ENCODE peak calls at places on chromosomes 16 and 17, in ten cellular contexts. I, N, D, Q, F, P, A, W, T and H are unnamed samples.

GRCh38 chr16:77191259-77191969 is 424 bp downstream of the MON1B start:
- DNase-seq in I (no peak), N (peak), D (no peak), Q (peak), F (peak), P (peak), A (no peak), W (peak), T (no peak), H (no peak)

GRCh38 chr16:89720859-89721643 is at the start of the genes VPS9D1 and ZNF276:
- DNase-seq in I (peak), N (peak), D (no peak), Q (peak), F (peak), P (peak), A (peak), W (peak), T (no peak), H (no peak)

GRCh38 chr17:81018044-81018802 is 16.7 kb upstream of the BAIAP2 start:
- DNase-seq in I (peak), N (peak), D (no peak), Q (peak), F (peak), P (peak), A (peak), W (peak), T (no peak), H (no peak)

GRCh38 chr17:149897-150575 is 12.7 kb downstream of the SCGB1C2 start:
- DNase-seq in I (peak), N (no peak), D (no peak), Q (peak), F (no peak), P (peak), A (no peak), W (no peak), T (no peak), H (no peak)

GRCh38 chr17:50311483-50311882 is 34.4 kb upstream of the XYLT2 start:
- DNase-seq in I (no peak), N (no peak), D (no peak), Q (no peak), F (no peak), P (no peak), A (no peak), W (no peak), T (no peak), H (no peak)

GRCh38 chr16:24070851-24071250 is 185.3 kb upstream of the CACNG3 start:
- DNase-seq in I (peak), N (peak), D (no peak), Q (no peak), F (peak), P (no peak), A (peak), W (no peak), T (no peak), H (no peak)

GRCh38 chr17:8828517-8828875 is 29.3 kb upstream of the MFSD6L start:
- DNase-seq in I (no peak), N (no peak), D (no peak), Q (no peak), F (no peak), P (no peak), A (no peak), W (no peak), T (no peak), H (no peak)

GRCh38 chr17:77528516-77529327 is 388.0 kb downstream of the SEC14L1 start:
- DNase-seq in I (peak), N (no peak), D (no peak), Q (no peak), F (no peak), P (peak), A (no peak), W (no peak), T (no peak), H (no peak)

GRCh38 chr16:28187595-28188004 is 24.2 kb downstream of the XPO6 start:
- DNase-seq in I (no peak), N (peak), D (no peak), Q (no peak), F (no peak), P (no peak), A (no peak), W (no peak), T (no peak), H (no peak)

GRCh38 chr16:75193730-75194444 is 13.1 kb downstream of the CTRB2 start:
- DNase-seq in I (peak), N (no peak), D (no peak), Q (peak), F (no peak), P (no peak), A (no peak), W (no peak), T (no peak), H (no peak)

GRCh38 chr16:75195811-75196790 is 10.9 kb downstream of the CTRB2 start:
- DNase-seq in I (peak), N (no peak), D (no peak), Q (peak), F (no peak), P (peak), A (no peak), W (no peak), T (no peak), H (no peak)

GRCh38 chr16:75196826-75197225 is 10.1 kb downstream of the CTRB2 start:
- DNase-seq in I (no peak), N (no peak), D (no peak), Q (peak), F (no peak), P (peak), A (no peak), W (no peak), T (no peak), H (no peak)

GRCh38 chr16:75198135-75198600 is 8.8 kb downstream of the CTRB2 start:
- DNase-seq in I (no peak), N (no peak), D (no peak), Q (peak), F (peak), P (peak), A (peak), W (peak), T (no peak), H (peak)

GRCh38 chr16:75197522-75198134 is 9.3 kb downstream of the CTRB2 start:
- DNase-seq in I (no peak), N (no peak), D (no peak), Q (peak), F (no peak), P (peak), A (no peak), W (no peak), T (no peak), H (no peak)
- H3K4me3 ChIP-seq in I (no peak), N (no peak), D (no peak), Q (no peak), F (no peak), P (no peak), A (no peak), W (peak), T (no peak), H (no peak)

DNA sequence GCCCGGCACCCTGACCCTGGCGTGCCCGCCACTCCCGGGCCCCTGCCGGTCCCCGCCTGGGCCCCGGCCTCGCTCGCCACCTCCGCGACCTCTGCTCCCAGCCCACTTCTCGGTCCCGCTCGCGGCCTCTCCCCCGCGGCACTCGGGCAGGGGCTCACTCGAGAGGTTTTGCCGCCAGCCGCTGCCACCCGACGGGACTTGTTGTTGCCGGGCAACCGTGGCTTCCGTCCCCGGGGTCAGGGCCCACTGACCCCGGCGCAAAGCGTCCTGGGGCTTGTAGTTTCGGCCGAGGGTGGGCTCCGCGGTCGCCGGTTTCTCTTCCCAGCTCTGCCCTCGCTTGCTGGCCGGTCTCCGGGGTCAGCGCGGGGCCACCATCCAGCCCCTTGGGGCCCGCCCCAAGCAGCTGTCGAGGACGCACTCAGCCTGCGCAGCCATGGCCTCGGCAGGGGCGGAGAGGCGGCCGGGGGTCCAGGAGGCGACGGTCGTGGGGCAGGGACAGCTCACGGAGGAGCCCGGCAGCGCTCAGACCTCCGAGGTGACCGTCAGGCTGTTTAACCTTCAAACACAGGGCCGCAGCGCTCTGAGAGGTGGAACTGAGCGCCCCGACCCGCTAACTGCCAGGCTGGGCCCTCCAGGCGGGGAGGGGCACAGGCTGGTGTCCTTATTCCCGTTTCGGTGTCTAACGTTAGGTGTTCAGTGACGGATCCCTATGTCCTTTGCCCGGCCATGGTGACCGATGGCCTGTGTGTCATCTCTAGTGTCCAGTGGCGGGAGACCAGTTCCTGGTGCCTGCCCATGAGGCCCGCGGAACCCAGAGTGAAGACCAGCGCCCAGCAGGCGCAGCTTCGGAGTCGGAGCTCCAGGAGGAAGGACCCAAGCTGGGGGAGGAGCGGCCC is at the start of the genes C16orf86 and ENKD1:
- DNase-seq in I (peak), N (peak), D (no peak), Q (peak), F (peak), P (peak), A (peak), W (peak), T (peak), H (no peak)
- TF ChIP-seq CTCF in I (no peak), N (no peak), D (no peak), Q (no peak), F (no peak), P (no peak), A (no peak), W (no peak), T (no peak), H (no peak)

DNA sequence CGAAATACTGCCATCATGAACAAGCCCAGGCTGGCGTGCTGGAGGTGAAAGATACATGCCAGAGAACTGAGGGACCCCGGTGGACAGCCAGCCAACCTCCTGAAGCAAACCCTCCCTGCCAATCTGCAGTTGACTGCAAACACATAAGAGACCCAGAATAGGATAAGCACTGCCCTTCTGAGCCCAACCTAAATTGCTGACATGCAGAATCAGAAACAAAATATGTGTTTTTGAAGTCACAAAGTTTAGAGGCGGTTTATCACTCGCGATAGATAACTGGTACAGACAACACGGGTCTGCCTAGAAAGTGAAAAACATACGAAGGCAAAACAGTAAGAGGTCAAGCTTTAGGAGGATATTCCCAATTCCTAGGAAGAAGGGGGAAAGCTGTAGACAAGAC is 14.6 kb downstream of the TOX3 start:
- DNase-seq in I (no peak), N (no peak), D (no peak), Q (no peak), F (no peak), P (no peak), A (no peak), W (no peak), T (no peak), H (no peak)
- H3K4me3 ChIP-seq in I (no peak), N (no peak), D (no peak), Q (no peak), F (no peak), P (no peak), A (no peak), W (no peak), T (no peak), H (no peak)

DNA sequence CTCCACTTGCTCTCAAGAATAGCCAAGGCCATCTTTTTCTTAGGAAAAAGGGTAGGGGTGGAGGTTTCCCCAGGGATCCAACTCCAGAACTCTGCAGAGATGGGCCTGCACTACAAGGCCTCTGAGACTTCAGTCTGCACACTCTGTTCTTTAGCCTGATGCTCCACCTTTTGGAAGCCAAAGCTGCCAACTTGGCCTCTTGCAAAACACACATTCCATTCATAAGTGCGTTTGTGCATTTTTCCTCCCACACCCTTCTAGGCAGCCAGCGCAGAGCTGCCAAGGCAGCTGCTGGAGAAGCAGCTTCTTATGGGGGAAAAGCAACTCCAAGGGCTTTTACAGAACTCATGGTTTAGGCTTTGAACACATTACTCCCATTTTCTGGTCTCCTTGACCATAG is 45.3 kb downstream of the REXO5 start:
- DNase-seq in I (no peak), N (no peak), D (no peak), Q (peak), F (peak), P (no peak), A (peak), W (peak), T (peak), H (peak)
- TF ChIP-seq CTCF in I (no peak), N (no peak), D (no peak), Q (no peak), F (no peak), P (no peak), A (no peak), W (no peak), T (no peak), H (no peak)

GRCh38 chr16:8496364-8496763 is 93.9 kb downstream of the TMEM114 start:
- DNase-seq in I (no peak), N (no peak), D (no peak), Q (no peak), F (no peak), P (no peak), A (no peak), W (no peak), T (no peak), H (no peak)

GRCh38 chr16:8486985-8487384 is 103.3 kb downstream of the TMEM114 start:
- DNase-seq in I (no peak), N (no peak), D (no peak), Q (no peak), F (no peak), P (no peak), A (no peak), W (no peak), T (no peak), H (no peak)

GRCh38 chr16:8493885-8494487 is 96.3 kb downstream of the TMEM114 start:
- DNase-seq in I (no peak), N (no peak), D (no peak), Q (no peak), F (no peak), P (no peak), A (no peak), W (no peak), T (no peak), H (no peak)

GRCh38 chr16:8489580-8489979 is 100.7 kb downstream of the TMEM114 start:
- DNase-seq in I (no peak), N (no peak), D (no peak), Q (no peak), F (no peak), P (no peak), A (no peak), W (no peak), T (no peak), H (no peak)

DNA sequence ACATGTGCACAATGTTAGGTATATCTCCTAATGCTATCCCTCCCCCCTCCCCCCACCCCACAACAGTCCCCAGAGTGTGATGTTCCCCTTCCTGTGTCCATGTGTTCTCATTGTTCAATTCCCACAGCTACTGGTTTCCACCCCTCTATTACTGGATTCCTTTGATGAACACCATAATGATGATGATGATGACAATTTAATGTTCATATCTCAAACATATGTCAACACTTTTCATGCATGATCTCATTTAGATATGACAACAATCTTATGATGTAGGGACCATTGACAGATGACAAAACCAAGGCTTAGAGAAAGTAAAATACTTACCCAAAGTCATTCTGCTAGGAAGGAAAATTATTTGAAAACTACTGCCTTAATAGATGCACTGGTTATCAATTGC is 97.6 kb downstream of the TMEM114 start:
- DNase-seq in I (no peak), N (no peak), D (no peak), Q (no peak), F (no peak), P (no peak), A (no peak), W (no peak), T (no peak), H (no peak)
- H3K4me3 ChIP-seq in I (no peak), N (no peak), D (no peak), Q (no peak), F (no peak), P (no peak), A (no peak), W (no peak), T (no peak), H (no peak)

DNA sequence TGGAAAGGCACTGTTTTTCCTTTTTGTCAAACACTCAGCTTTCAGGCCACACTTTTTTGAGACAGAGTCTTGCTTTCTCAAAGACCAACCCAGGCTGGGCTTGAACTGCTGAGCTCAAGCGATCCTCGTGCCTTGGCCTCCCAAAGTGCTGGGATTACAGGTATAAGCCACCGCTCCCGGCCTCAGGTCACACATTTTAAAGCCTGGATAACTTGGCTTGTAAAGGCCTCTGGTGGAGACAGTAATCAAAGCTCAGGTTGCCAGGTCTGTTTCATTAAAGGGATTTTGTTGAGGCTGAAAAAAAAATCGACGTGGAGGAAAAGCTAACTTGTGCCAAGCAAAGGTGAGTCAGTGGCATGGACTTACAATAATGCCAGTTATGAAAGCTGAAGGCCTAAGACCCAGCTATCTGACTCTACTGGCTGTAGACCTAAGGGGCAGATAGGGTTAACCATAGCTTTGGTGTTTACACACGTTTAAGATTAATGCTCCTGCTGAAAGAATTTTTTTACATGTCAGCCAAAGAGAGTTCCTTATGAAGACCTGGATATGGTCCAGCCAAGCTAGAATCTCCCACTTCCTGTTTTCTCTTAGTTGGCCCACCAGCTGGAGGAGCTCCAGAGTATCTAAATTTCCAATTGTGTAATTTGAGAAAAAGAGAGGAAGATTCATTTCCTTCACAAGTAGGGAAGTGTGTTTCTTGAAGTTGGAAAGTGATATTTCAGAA is 910 bp downstream of the NBR1 start:
- DNase-seq in I (peak), N (peak), D (no peak), Q (no peak), F (peak), P (no peak), A (peak), W (peak), T (peak), H (peak)
- TF ChIP-seq CTCF in I (no peak), N (no peak), D (no peak), Q (peak), F (peak), P (no peak), A (peak), W (peak), T (peak), H (peak)

GRCh38 chr17:41930009-41930832 is at the start of gene ODAD4:
- DNase-seq in I (peak), N (peak), D (peak), Q (peak), F (peak), P (peak), A (peak), W (peak), T (peak), H (peak)

GRCh38 chr17:41928693-41929251 is 1.6 kb upstream of the ODAD4 start:
- DNase-seq in I (no peak), N (no peak), D (no peak), Q (no peak), F (no peak), P (no peak), A (no peak), W (no peak), T (no peak), H (no peak)

GRCh38 chr17:41920580-41920955 is 1.8 kb upstream of the ACLY start:
- DNase-seq in I (no peak), N (no peak), D (no peak), Q (no peak), F (no peak), P (no peak), A (no peak), W (no peak), T (no peak), H (no peak)

DNA sequence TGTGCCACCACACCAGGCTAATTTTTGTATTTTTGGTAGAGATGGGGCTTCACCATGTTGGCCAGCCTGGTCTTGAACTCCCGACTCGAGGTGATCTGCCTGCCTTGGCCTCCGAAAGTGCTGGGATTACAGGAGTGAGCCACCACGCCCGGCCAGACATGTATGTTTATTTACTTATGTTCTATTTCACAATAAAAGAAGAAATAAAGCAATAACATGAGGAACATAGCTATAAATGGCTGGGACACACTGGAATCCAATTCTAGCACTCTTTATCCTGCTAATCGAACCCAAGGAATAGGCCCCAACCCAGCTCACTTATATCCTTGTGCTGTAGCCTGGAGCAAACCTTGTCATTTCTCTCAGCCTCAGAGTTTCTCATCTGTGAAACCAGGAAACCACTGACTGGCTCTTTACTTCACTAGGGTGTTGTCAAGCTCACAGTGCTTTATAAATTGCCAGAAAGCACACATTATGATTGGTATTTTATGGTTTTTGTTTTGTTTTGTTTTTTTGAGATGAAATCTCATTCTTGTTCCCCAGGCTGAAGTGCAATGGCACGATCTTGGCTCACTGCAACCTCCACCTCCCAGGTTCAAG is 4.3 kb upstream of the ODAD4 start:
- DNase-seq in I (no peak), N (no peak), D (no peak), Q (no peak), F (no peak), P (no peak), A (no peak), W (no peak), T (no peak), H (no peak)
- H3K4me3 ChIP-seq in I (no peak), N (no peak), D (no peak), Q (no peak), F (no peak), P (no peak), A (no peak), W (no peak), T (no peak), H (no peak)